ENCODE peak calls at places on chromosomes 3 and 15, in ten cellular contexts. One of them, this sample, is unnamed.
A peak's percentile ranks its signal among the peaks of the same experiment; 100 is the strongest.

GRCh38 chr15:64633332-64633731 is 142.1 kb downstream of the RBPMS2 start:
- DNase-seq in effector memory CD8-positive, alpha-beta T cell: no peak
- DNase-seq in activated B cell treated with CpG ODN at 0.5 μM for 24 hours: no peak
- DNase-seq in cardiac fibroblast: no peak
- DNase-seq in hypothalamus: no peak
- DNase-seq in NCI-H2081: no peak
- DNase-seq in stimulated activated CD4-positive, alpha-beta T cell treated with anti-CD3 and anti-CD28 coated beads, Interleukin-4, amount 100 ng/mL, for 1 hour: no peak
- DNase-seq in breast epithelium: no peak
- DNase-seq in D721Med: no peak
- DNase-seq in endothelial cell: no peak
- DNase-seq in this sample: no peak

GRCh38 chr15:78437107-78437761 is 782 bp upstream of the IREB2 start:
- DNase-seq in effector memory CD8-positive, alpha-beta T cell: no peak
- DNase-seq in activated B cell treated with CpG ODN at 0.5 μM for 24 hours: no peak
- DNase-seq in cardiac fibroblast: no peak
- DNase-seq in hypothalamus: no peak
- DNase-seq in NCI-H2081: peak; percentile 32
- DNase-seq in stimulated activated CD4-positive, alpha-beta T cell treated with anti-CD3 and anti-CD28 coated beads, Interleukin-4, amount 100 ng/mL, for 1 hour: no peak
- DNase-seq in breast epithelium: no peak
- DNase-seq in D721Med: no peak
- DNase-seq in endothelial cell: no peak
- DNase-seq in this sample: no peak

GRCh38 chr3:195160257-195160898 is 110.6 kb downstream of the XXYLT1 start:
- DNase-seq in effector memory CD8-positive, alpha-beta T cell: no peak
- DNase-seq in activated B cell treated with CpG ODN at 0.5 μM for 24 hours: no peak
- DNase-seq in cardiac fibroblast: peak; percentile 67
- DNase-seq in hypothalamus: no peak
- DNase-seq in NCI-H2081: peak; percentile 46
- DNase-seq in stimulated activated CD4-positive, alpha-beta T cell treated with anti-CD3 and anti-CD28 coated beads, Interleukin-4, amount 100 ng/mL, for 1 hour: no peak
- DNase-seq in breast epithelium: no peak
- DNase-seq in D721Med: no peak
- DNase-seq in endothelial cell: no peak
- DNase-seq in this sample: no peak

GRCh38 chr15:74781673-74782595 is at the start of gene CSK:
- DNase-seq in effector memory CD8-positive, alpha-beta T cell: peak; percentile 83
- DNase-seq in activated B cell treated with CpG ODN at 0.5 μM for 24 hours: peak; percentile 90
- DNase-seq in cardiac fibroblast: peak; percentile 52
- DNase-seq in hypothalamus: peak; percentile 43
- DNase-seq in NCI-H2081: peak; percentile 65
- DNase-seq in stimulated activated CD4-positive, alpha-beta T cell treated with anti-CD3 and anti-CD28 coated beads, Interleukin-4, amount 100 ng/mL, for 1 hour: peak; percentile 78
- DNase-seq in breast epithelium: no peak
- DNase-seq in D721Med: peak; percentile 92
- DNase-seq in endothelial cell: peak; percentile 85
- DNase-seq in this sample: no peak

GRCh38 chr15:68354923-68355322 is 77.0 kb downstream of the ITGA11 start:
- DNase-seq in effector memory CD8-positive, alpha-beta T cell: no peak
- DNase-seq in activated B cell treated with CpG ODN at 0.5 μM for 24 hours: no peak
- DNase-seq in cardiac fibroblast: peak; percentile 87
- DNase-seq in hypothalamus: no peak
- DNase-seq in NCI-H2081: no peak
- DNase-seq in stimulated activated CD4-positive, alpha-beta T cell treated with anti-CD3 and anti-CD28 coated beads, Interleukin-4, amount 100 ng/mL, for 1 hour: no peak
- DNase-seq in breast epithelium: no peak
- DNase-seq in D721Med: no peak
- DNase-seq in endothelial cell: no peak
- DNase-seq in this sample: no peak

GRCh38 chr3:137763594-137763938 is 549 bp upstream of the SOX14 start:
- DNase-seq in effector memory CD8-positive, alpha-beta T cell: no peak
- DNase-seq in activated B cell treated with CpG ODN at 0.5 μM for 24 hours: no peak
- DNase-seq in cardiac fibroblast: no peak
- DNase-seq in hypothalamus: no peak
- DNase-seq in NCI-H2081: no peak
- DNase-seq in stimulated activated CD4-positive, alpha-beta T cell treated with anti-CD3 and anti-CD28 coated beads, Interleukin-4, amount 100 ng/mL, for 1 hour: no peak
- DNase-seq in breast epithelium: no peak
- DNase-seq in D721Med: no peak
- DNase-seq in endothelial cell: peak; percentile 39
- DNase-seq in this sample: no peak

GRCh38 chr3:190676477-190676876 is 162.6 kb downstream of the IL1RAP start:
- DNase-seq in effector memory CD8-positive, alpha-beta T cell: no peak
- DNase-seq in activated B cell treated with CpG ODN at 0.5 μM for 24 hours: no peak
- DNase-seq in cardiac fibroblast: peak; percentile 71
- DNase-seq in hypothalamus: no peak
- DNase-seq in NCI-H2081: no peak
- DNase-seq in stimulated activated CD4-positive, alpha-beta T cell treated with anti-CD3 and anti-CD28 coated beads, Interleukin-4, amount 100 ng/mL, for 1 hour: no peak
- DNase-seq in breast epithelium: no peak
- DNase-seq in D721Med: no peak
- DNase-seq in endothelial cell: no peak
- DNase-seq in this sample: no peak

GRCh38 chr3:47416041-47416440 is 35.2 kb downstream of the PTPN23 start:
- DNase-seq in effector memory CD8-positive, alpha-beta T cell: no peak
- DNase-seq in activated B cell treated with CpG ODN at 0.5 μM for 24 hours: no peak
- DNase-seq in cardiac fibroblast: no peak
- DNase-seq in hypothalamus: no peak
- DNase-seq in NCI-H2081: no peak
- DNase-seq in stimulated activated CD4-positive, alpha-beta T cell treated with anti-CD3 and anti-CD28 coated beads, Interleukin-4, amount 100 ng/mL, for 1 hour: no peak
- DNase-seq in breast epithelium: no peak
- DNase-seq in D721Med: no peak
- DNase-seq in endothelial cell: no peak
- DNase-seq in this sample: no peak

GRCh38 chr3:8992854-8993253 is 29.6 kb upstream of the RAD18 start:
- DNase-seq in effector memory CD8-positive, alpha-beta T cell: no peak
- DNase-seq in activated B cell treated with CpG ODN at 0.5 μM for 24 hours: no peak
- DNase-seq in cardiac fibroblast: no peak
- DNase-seq in hypothalamus: no peak
- DNase-seq in NCI-H2081: no peak
- DNase-seq in stimulated activated CD4-positive, alpha-beta T cell treated with anti-CD3 and anti-CD28 coated beads, Interleukin-4, amount 100 ng/mL, for 1 hour: no peak
- DNase-seq in breast epithelium: no peak
- DNase-seq in D721Med: no peak
- DNase-seq in endothelial cell: no peak
- DNase-seq in this sample: no peak

GRCh38 chr15:63908281-63908680 is 74.5 kb upstream of the HERC1 start:
- DNase-seq in effector memory CD8-positive, alpha-beta T cell: no peak
- DNase-seq in activated B cell treated with CpG ODN at 0.5 μM for 24 hours: no peak
- DNase-seq in cardiac fibroblast: no peak
- DNase-seq in hypothalamus: no peak
- DNase-seq in NCI-H2081: no peak
- DNase-seq in stimulated activated CD4-positive, alpha-beta T cell treated with anti-CD3 and anti-CD28 coated beads, Interleukin-4, amount 100 ng/mL, for 1 hour: no peak
- DNase-seq in breast epithelium: no peak
- DNase-seq in D721Med: no peak
- DNase-seq in endothelial cell: no peak
- DNase-seq in this sample: no peak

GRCh38 chr3:86229086-86229774 is 761.7 kb downstream of the VGLL3 start:
- DNase-seq in effector memory CD8-positive, alpha-beta T cell: no peak
- DNase-seq in activated B cell treated with CpG ODN at 0.5 μM for 24 hours: no peak
- DNase-seq in cardiac fibroblast: no peak
- DNase-seq in hypothalamus: no peak
- DNase-seq in NCI-H2081: no peak
- DNase-seq in stimulated activated CD4-positive, alpha-beta T cell treated with anti-CD3 and anti-CD28 coated beads, Interleukin-4, amount 100 ng/mL, for 1 hour: no peak
- DNase-seq in breast epithelium: no peak
- DNase-seq in D721Med: no peak
- DNase-seq in endothelial cell: no peak
- DNase-seq in this sample: no peak

GRCh38 chr15:61879219-61879618 is 181.0 kb downstream of the VPS13C start:
- DNase-seq in effector memory CD8-positive, alpha-beta T cell: no peak
- DNase-seq in activated B cell treated with CpG ODN at 0.5 μM for 24 hours: no peak
- DNase-seq in cardiac fibroblast: no peak
- DNase-seq in hypothalamus: no peak
- DNase-seq in NCI-H2081: peak; percentile 90
- DNase-seq in stimulated activated CD4-positive, alpha-beta T cell treated with anti-CD3 and anti-CD28 coated beads, Interleukin-4, amount 100 ng/mL, for 1 hour: no peak
- DNase-seq in breast epithelium: peak; percentile 68
- DNase-seq in D721Med: no peak
- DNase-seq in endothelial cell: no peak
- DNase-seq in this sample: no peak

GRCh38 chr3:10263549-10264363 is 15.5 kb downstream of the TATDN2 start:
- DNase-seq in effector memory CD8-positive, alpha-beta T cell: peak; percentile 48
- DNase-seq in activated B cell treated with CpG ODN at 0.5 μM for 24 hours: no peak
- DNase-seq in cardiac fibroblast: peak; percentile 57
- DNase-seq in hypothalamus: no peak
- DNase-seq in NCI-H2081: no peak
- DNase-seq in stimulated activated CD4-positive, alpha-beta T cell treated with anti-CD3 and anti-CD28 coated beads, Interleukin-4, amount 100 ng/mL, for 1 hour: peak; percentile 75
- DNase-seq in breast epithelium: no peak
- DNase-seq in D721Med: no peak
- DNase-seq in endothelial cell: peak; percentile 59
- DNase-seq in this sample: peak; percentile 40

GRCh38 chr3:30300844-30301243 is 305.6 kb upstream of the TGFBR2 start:
- DNase-seq in effector memory CD8-positive, alpha-beta T cell: no peak
- DNase-seq in activated B cell treated with CpG ODN at 0.5 μM for 24 hours: no peak
- DNase-seq in cardiac fibroblast: no peak
- DNase-seq in hypothalamus: no peak
- DNase-seq in NCI-H2081: no peak
- DNase-seq in stimulated activated CD4-positive, alpha-beta T cell treated with anti-CD3 and anti-CD28 coated beads, Interleukin-4, amount 100 ng/mL, for 1 hour: no peak
- DNase-seq in breast epithelium: no peak
- DNase-seq in D721Med: no peak
- DNase-seq in endothelial cell: no peak
- DNase-seq in this sample: no peak

GRCh38 chr15:56805466-56806146 is 72.3 kb upstream of the ZNF280D start:
- DNase-seq in effector memory CD8-positive, alpha-beta T cell: no peak
- DNase-seq in activated B cell treated with CpG ODN at 0.5 μM for 24 hours: no peak
- DNase-seq in cardiac fibroblast: peak; percentile 93
- DNase-seq in hypothalamus: peak; percentile 1
- DNase-seq in NCI-H2081: no peak
- DNase-seq in stimulated activated CD4-positive, alpha-beta T cell treated with anti-CD3 and anti-CD28 coated beads, Interleukin-4, amount 100 ng/mL, for 1 hour: no peak
- DNase-seq in breast epithelium: no peak
- DNase-seq in D721Med: no peak
- DNase-seq in endothelial cell: no peak
- DNase-seq in this sample: no peak

GRCh38 chr3:197292083-197293042 is 6.0 kb downstream of the DLG1 start:
- DNase-seq in effector memory CD8-positive, alpha-beta T cell: no peak
- DNase-seq in activated B cell treated with CpG ODN at 0.5 μM for 24 hours: no peak
- DNase-seq in cardiac fibroblast: no peak
- DNase-seq in hypothalamus: no peak
- DNase-seq in NCI-H2081: no peak
- DNase-seq in stimulated activated CD4-positive, alpha-beta T cell treated with anti-CD3 and anti-CD28 coated beads, Interleukin-4, amount 100 ng/mL, for 1 hour: no peak
- DNase-seq in breast epithelium: no peak
- DNase-seq in D721Med: no peak
- DNase-seq in endothelial cell: no peak
- DNase-seq in this sample: no peak

GRCh38 chr3:64327039-64327804 is 102.0 kb upstream of the PRICKLE2 start:
- DNase-seq in effector memory CD8-positive, alpha-beta T cell: no peak
- DNase-seq in activated B cell treated with CpG ODN at 0.5 μM for 24 hours: no peak
- DNase-seq in cardiac fibroblast: peak; percentile 91
- DNase-seq in hypothalamus: no peak
- DNase-seq in NCI-H2081: no peak
- DNase-seq in stimulated activated CD4-positive, alpha-beta T cell treated with anti-CD3 and anti-CD28 coated beads, Interleukin-4, amount 100 ng/mL, for 1 hour: no peak
- DNase-seq in breast epithelium: no peak
- DNase-seq in D721Med: no peak
- DNase-seq in endothelial cell: no peak
- DNase-seq in this sample: no peak

GRCh38 chr15:82663186-82663600 is 16.0 kb upstream of the CPEB1 start:
- DNase-seq in effector memory CD8-positive, alpha-beta T cell: peak; percentile 19
- DNase-seq in activated B cell treated with CpG ODN at 0.5 μM for 24 hours: no peak
- DNase-seq in cardiac fibroblast: peak; percentile 50
- DNase-seq in hypothalamus: no peak
- DNase-seq in NCI-H2081: no peak
- DNase-seq in stimulated activated CD4-positive, alpha-beta T cell treated with anti-CD3 and anti-CD28 coated beads, Interleukin-4, amount 100 ng/mL, for 1 hour: peak; percentile 48
- DNase-seq in breast epithelium: no peak
- DNase-seq in D721Med: no peak
- DNase-seq in endothelial cell: peak; percentile 73
- DNase-seq in this sample: no peak

GRCh38 chr3:152508705-152509104 is 240.0 kb downstream of the MBNL1 start:
- DNase-seq in effector memory CD8-positive, alpha-beta T cell: no peak
- DNase-seq in activated B cell treated with CpG ODN at 0.5 μM for 24 hours: no peak
- DNase-seq in cardiac fibroblast: peak; percentile 40
- DNase-seq in hypothalamus: no peak
- DNase-seq in NCI-H2081: no peak
- DNase-seq in stimulated activated CD4-positive, alpha-beta T cell treated with anti-CD3 and anti-CD28 coated beads, Interleukin-4, amount 100 ng/mL, for 1 hour: no peak
- DNase-seq in breast epithelium: no peak
- DNase-seq in D721Med: no peak
- DNase-seq in endothelial cell: no peak
- DNase-seq in this sample: no peak

GRCh38 chr15:98914626-98915025 is 93.0 kb downstream of the PGPEP1L start:
- DNase-seq in effector memory CD8-positive, alpha-beta T cell: no peak
- DNase-seq in activated B cell treated with CpG ODN at 0.5 μM for 24 hours: no peak
- DNase-seq in cardiac fibroblast: peak; percentile 94
- DNase-seq in hypothalamus: no peak
- DNase-seq in NCI-H2081: no peak
- DNase-seq in stimulated activated CD4-positive, alpha-beta T cell treated with anti-CD3 and anti-CD28 coated beads, Interleukin-4, amount 100 ng/mL, for 1 hour: no peak
- DNase-seq in breast epithelium: no peak
- DNase-seq in D721Med: no peak
- DNase-seq in endothelial cell: no peak
- DNase-seq in this sample: no peak

GRCh38 chr3:74287557-74287956 is 326.9 kb downstream of the CNTN3 start:
- DNase-seq in effector memory CD8-positive, alpha-beta T cell: no peak
- DNase-seq in activated B cell treated with CpG ODN at 0.5 μM for 24 hours: no peak
- DNase-seq in cardiac fibroblast: no peak
- DNase-seq in hypothalamus: no peak
- DNase-seq in NCI-H2081: no peak
- DNase-seq in stimulated activated CD4-positive, alpha-beta T cell treated with anti-CD3 and anti-CD28 coated beads, Interleukin-4, amount 100 ng/mL, for 1 hour: no peak
- DNase-seq in breast epithelium: no peak
- DNase-seq in D721Med: no peak
- DNase-seq in endothelial cell: no peak
- DNase-seq in this sample: no peak

GRCh38 chr3:10816019-10816862 is at the start of gene SLC6A11:
- DNase-seq in effector memory CD8-positive, alpha-beta T cell: no peak
- DNase-seq in activated B cell treated with CpG ODN at 0.5 μM for 24 hours: no peak
- DNase-seq in cardiac fibroblast: no peak
- DNase-seq in hypothalamus: peak; percentile 37
- DNase-seq in NCI-H2081: no peak
- DNase-seq in stimulated activated CD4-positive, alpha-beta T cell treated with anti-CD3 and anti-CD28 coated beads, Interleukin-4, amount 100 ng/mL, for 1 hour: no peak
- DNase-seq in breast epithelium: no peak
- DNase-seq in D721Med: no peak
- DNase-seq in endothelial cell: peak; percentile 36
- DNase-seq in this sample: no peak

GRCh38 chr15:26082833-26083174 is 219.7 kb upstream of the ATP10A start:
- DNase-seq in effector memory CD8-positive, alpha-beta T cell: no peak
- DNase-seq in activated B cell treated with CpG ODN at 0.5 μM for 24 hours: no peak
- DNase-seq in cardiac fibroblast: peak; percentile 54
- DNase-seq in hypothalamus: no peak
- DNase-seq in NCI-H2081: peak; percentile 67
- DNase-seq in stimulated activated CD4-positive, alpha-beta T cell treated with anti-CD3 and anti-CD28 coated beads, Interleukin-4, amount 100 ng/mL, for 1 hour: no peak
- DNase-seq in breast epithelium: no peak
- DNase-seq in D721Med: no peak
- DNase-seq in endothelial cell: no peak
- DNase-seq in this sample: no peak

GRCh38 chr15:50786468-50786867 is 21.0 kb upstream of the SPPL2A start:
- DNase-seq in effector memory CD8-positive, alpha-beta T cell: no peak
- DNase-seq in activated B cell treated with CpG ODN at 0.5 μM for 24 hours: no peak
- DNase-seq in cardiac fibroblast: no peak
- DNase-seq in hypothalamus: no peak
- DNase-seq in NCI-H2081: no peak
- DNase-seq in stimulated activated CD4-positive, alpha-beta T cell treated with anti-CD3 and anti-CD28 coated beads, Interleukin-4, amount 100 ng/mL, for 1 hour: no peak
- DNase-seq in breast epithelium: no peak
- DNase-seq in D721Med: no peak
- DNase-seq in endothelial cell: no peak
- DNase-seq in this sample: no peak

GRCh38 chr15:57548325-57548724 is 43.4 kb upstream of the MYZAP start:
- DNase-seq in effector memory CD8-positive, alpha-beta T cell: no peak
- DNase-seq in activated B cell treated with CpG ODN at 0.5 μM for 24 hours: no peak
- DNase-seq in cardiac fibroblast: no peak
- DNase-seq in hypothalamus: no peak
- DNase-seq in NCI-H2081: no peak
- DNase-seq in stimulated activated CD4-positive, alpha-beta T cell treated with anti-CD3 and anti-CD28 coated beads, Interleukin-4, amount 100 ng/mL, for 1 hour: no peak
- DNase-seq in breast epithelium: no peak
- DNase-seq in D721Med: no peak
- DNase-seq in endothelial cell: no peak
- DNase-seq in this sample: no peak

GRCh38 chr15:92118162-92118935 is 264.8 kb downstream of the SLCO3A1 start:
- DNase-seq in effector memory CD8-positive, alpha-beta T cell: no peak
- DNase-seq in activated B cell treated with CpG ODN at 0.5 μM for 24 hours: no peak
- DNase-seq in cardiac fibroblast: no peak
- DNase-seq in hypothalamus: no peak
- DNase-seq in NCI-H2081: no peak
- DNase-seq in stimulated activated CD4-positive, alpha-beta T cell treated with anti-CD3 and anti-CD28 coated beads, Interleukin-4, amount 100 ng/mL, for 1 hour: no peak
- DNase-seq in breast epithelium: no peak
- DNase-seq in D721Med: no peak
- DNase-seq in endothelial cell: no peak
- DNase-seq in this sample: peak; percentile 48

GRCh38 chr3:50381315-50381714 is 22.0 kb upstream of the TMEM115 start:
- DNase-seq in effector memory CD8-positive, alpha-beta T cell: no peak
- DNase-seq in activated B cell treated with CpG ODN at 0.5 μM for 24 hours: no peak
- DNase-seq in cardiac fibroblast: no peak
- DNase-seq in hypothalamus: no peak
- DNase-seq in NCI-H2081: peak; percentile 17
- DNase-seq in stimulated activated CD4-positive, alpha-beta T cell treated with anti-CD3 and anti-CD28 coated beads, Interleukin-4, amount 100 ng/mL, for 1 hour: no peak
- DNase-seq in breast epithelium: no peak
- DNase-seq in D721Med: peak; percentile 60
- DNase-seq in endothelial cell: no peak
- DNase-seq in this sample: no peak

GRCh38 chr3:162677475-162677874 is 1180.9 kb downstream of the OTOL1 start:
- DNase-seq in effector memory CD8-positive, alpha-beta T cell: no peak
- DNase-seq in activated B cell treated with CpG ODN at 0.5 μM for 24 hours: no peak
- DNase-seq in cardiac fibroblast: no peak
- DNase-seq in hypothalamus: no peak
- DNase-seq in NCI-H2081: no peak
- DNase-seq in stimulated activated CD4-positive, alpha-beta T cell treated with anti-CD3 and anti-CD28 coated beads, Interleukin-4, amount 100 ng/mL, for 1 hour: no peak
- DNase-seq in breast epithelium: no peak
- DNase-seq in D721Med: no peak
- DNase-seq in endothelial cell: no peak
- DNase-seq in this sample: no peak